ENCODE peak calls at places on chromosomes 16 and 17, in nine cellular contexts. U is GM03348; Z is H54; R is effector memory CD4-positive, alpha-beta T cell; X is HTR-8/SVneo; M is midbrain; S is AG09319; P is ACHN; Q is Peyer's patch. N is an unnamed sample.

GRCh38 chr16:87101903-87102302 is 215.3 kb downstream of the C16orf95 start:
- DNase-seq in U (peak), Z (no peak), R (no peak), X (no peak), M (no peak), S (no peak), P (no peak), Q (no peak), N (no peak)

GRCh38 chr16:54720259-54720658 is 210.4 kb upstream of the IRX5 start:
- DNase-seq in U (no peak), Z (no peak), R (no peak), X (no peak), M (no peak), S (no peak), P (no peak), Q (no peak), N (no peak)

GRCh38 chr17:10683853-10684252 is 13.5 kb downstream of the SCO1 start:
- DNase-seq in U (peak), Z (no peak), R (no peak), X (peak), M (no peak), S (no peak), P (peak), Q (no peak), N (no peak)

GRCh38 chr17:39225974-39226683 is 384 bp upstream of the STAC2 start:
- DNase-seq in U (peak), Z (no peak), R (peak), X (peak), M (peak), S (no peak), P (peak), Q (no peak), N (no peak)

GRCh38 chr17:22272363-22273146 is 580.2 kb downstream of the KCNJ18 start:
- DNase-seq in U (no peak), Z (no peak), R (no peak), X (no peak), M (no peak), S (no peak), P (no peak), Q (no peak), N (no peak)

GRCh38 chr17:12549499-12549901 is 116.2 kb upstream of the MYOCD start:
- DNase-seq in U (peak), Z (no peak), R (no peak), X (peak), M (no peak), S (no peak), P (no peak), Q (no peak), N (no peak)

GRCh38 chr16:27820646-27821345 is 242.7 kb downstream of the GSG1L start:
- DNase-seq in U (no peak), Z (no peak), R (no peak), X (no peak), M (no peak), S (no peak), P (no peak), Q (peak), N (no peak)

GRCh38 chr16:75535901-75536300 is at the start of gene CHST5:
- DNase-seq in U (no peak), Z (no peak), R (no peak), X (no peak), M (no peak), S (no peak), P (no peak), Q (peak), N (no peak)

GRCh38 chr16:55503726-55504553 is 4.9 kb upstream of the LPCAT2 start:
- DNase-seq in U (no peak), Z (no peak), R (no peak), X (no peak), M (no peak), S (no peak), P (no peak), Q (no peak), N (no peak)

GRCh38 chr16:89175280-89176146 is 4.0 kb downstream of the CDH15 start:
- DNase-seq in U (no peak), Z (no peak), R (no peak), X (no peak), M (no peak), S (no peak), P (no peak), Q (no peak), N (no peak)

N was measured in PC-9.